ENCODE peak calls at places on chromosomes 16 and 17, in seven cellular contexts. Q is epithelial cell of proximal tubule, D is IMR-90, I is BJ, R is NB4, K is A549, N is lower lobe of right lung. G is an unnamed sample.

GRCh38 chr16:31080035-31080629 is 5.9 kb downstream of the ZNF646 start:
- DNase-seq in D (no peak), I (no peak), N (no peak), Q (no peak), R (no peak), K (no peak), G (no peak)

GRCh38 chr16:11916524-11917285 is 949 bp upstream of the GSPT1 start:
- DNase-seq in D (peak), R (no peak), N (no peak), K (peak), I (no peak), Q (peak), G (peak)

GRCh38 chr17:38703742-38704644 is 1.1 kb upstream of the MLLT6 start:
- DNase-seq in I (no peak), D (no peak), N (peak), R (peak), K (no peak), Q (no peak), G (peak)

GRCh38 chr16:85569615-85570212 is 43.4 kb upstream of the GSE1 start:
- DNase-seq in R (peak), K (no peak), D (peak), Q (no peak), I (no peak), N (peak), G (no peak)

GRCh38 chr17:6567528-6568185 is 11.3 kb upstream of the PITPNM3 start:
- DNase-seq in I (no peak), R (no peak), D (no peak), Q (no peak), K (no peak), N (peak), G (no peak)

GRCh38 chr16:53449816-53450517 is 15.7 kb downstream of the RBL2 start:
- DNase-seq in N (no peak), Q (no peak), I (no peak), D (no peak), K (no peak), R (no peak), G (no peak)

GRCh38 chr16:68446941-68447675 is 1.2 kb downstream of the SMPD3 start:
- DNase-seq in I (no peak), N (no peak), D (no peak), K (no peak), R (no peak), Q (no peak), G (no peak)

GRCh38 chr17:69103557-69104233 is 38.0 kb downstream of the ABCA6 start:
- DNase-seq in D (no peak), R (no peak), Q (no peak), I (no peak), N (no peak), K (no peak), G (no peak)

GRCh38 chr17:61400786-61401279 is 1.2 kb downstream of the TBX2 start:
- DNase-seq in D (no peak), R (no peak), N (no peak), I (no peak), Q (no peak), K (no peak), G (no peak)

DNA sequence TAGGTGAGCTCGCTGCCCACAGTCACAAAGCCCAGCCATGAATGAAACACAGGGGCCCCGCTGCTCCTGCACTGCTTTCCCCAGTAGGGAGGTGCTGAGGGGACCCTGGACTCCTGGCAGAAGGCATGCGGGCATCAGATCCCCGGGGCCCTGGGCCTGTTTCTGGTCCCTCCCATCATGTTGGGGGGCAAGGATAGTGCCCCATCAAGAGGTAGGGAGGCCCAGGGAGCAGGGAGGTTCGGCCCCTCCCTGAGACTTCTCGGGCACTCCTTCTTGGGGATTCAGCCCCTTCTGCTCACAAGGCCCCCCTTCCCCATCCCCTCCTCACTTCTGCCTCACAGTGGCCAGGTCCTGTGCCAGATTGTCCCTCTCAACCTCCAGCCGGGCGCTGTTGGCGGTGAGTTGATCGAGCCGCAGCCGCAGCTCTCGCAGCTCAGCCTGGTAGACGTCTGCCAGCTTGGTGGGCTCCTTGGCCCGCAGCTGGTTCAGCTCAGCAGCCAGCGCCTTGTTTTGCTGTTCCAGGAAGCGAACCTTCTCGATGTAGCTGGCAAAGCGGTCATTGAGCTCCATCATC is 515 bp downstream of the GFAP start:
- DNase-seq in D (no peak), R (no peak), K (no peak), I (no peak), N (peak), Q (no peak), G (no peak)
- TF ChIP-seq CTCF in D (no peak), R (no peak), K (no peak), I (no peak), N (no peak), Q (no peak), G (no peak)

GRCh38 chr17:46193626-46194392 is 580 bp upstream of the KANSL1 start:
- DNase-seq in D (peak), R (peak), Q (no peak), I (peak), N (peak), K (peak), G (peak)
- TF ChIP-seq CTCF in D (no peak), R (no peak), Q (no peak), I (peak), N (no peak), K (peak), G (peak)

DNA sequence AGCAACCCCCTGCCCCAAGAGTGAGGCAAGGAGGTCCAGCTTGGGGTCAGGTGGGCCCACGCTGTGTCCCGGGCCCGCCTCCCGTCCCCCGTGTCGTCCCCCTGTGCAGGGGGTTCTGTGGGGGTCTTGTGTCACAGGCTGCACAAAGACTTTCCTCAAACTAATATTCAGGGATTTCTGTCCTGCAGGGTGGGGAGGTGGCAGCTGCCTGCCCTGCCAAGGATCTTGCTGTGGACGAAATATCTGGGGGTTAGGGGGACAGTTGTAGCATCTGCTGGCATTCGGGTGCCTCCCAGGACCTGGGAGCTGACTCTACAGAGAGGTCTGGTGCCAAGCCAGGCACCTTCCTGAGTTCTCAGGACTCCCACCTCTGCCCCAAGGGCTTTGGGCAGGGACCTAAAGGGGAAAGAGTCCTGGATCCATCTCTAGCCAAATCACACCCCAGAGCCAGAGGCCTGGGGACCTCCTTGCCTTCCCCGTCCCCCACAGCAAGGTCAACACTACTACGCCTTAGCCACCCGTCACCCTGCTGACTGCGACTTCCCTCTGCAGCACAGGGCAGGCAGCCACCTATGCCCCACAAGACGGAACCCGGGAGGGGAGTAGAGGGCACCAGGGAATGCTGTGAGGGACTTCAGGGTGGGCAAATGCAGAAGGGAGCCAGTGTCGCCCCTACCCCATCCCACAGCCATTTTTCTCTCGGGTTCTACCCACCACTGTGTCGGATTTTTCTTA is 59.3 kb downstream of the TMEM132E start:
- DNase-seq in K (no peak), R (no peak), N (peak), Q (no peak), I (no peak), D (no peak), G (no peak)
- TF ChIP-seq CTCF in K (no peak), R (no peak), N (no peak), Q (no peak), I (no peak), D (no peak), G (no peak)

DNA sequence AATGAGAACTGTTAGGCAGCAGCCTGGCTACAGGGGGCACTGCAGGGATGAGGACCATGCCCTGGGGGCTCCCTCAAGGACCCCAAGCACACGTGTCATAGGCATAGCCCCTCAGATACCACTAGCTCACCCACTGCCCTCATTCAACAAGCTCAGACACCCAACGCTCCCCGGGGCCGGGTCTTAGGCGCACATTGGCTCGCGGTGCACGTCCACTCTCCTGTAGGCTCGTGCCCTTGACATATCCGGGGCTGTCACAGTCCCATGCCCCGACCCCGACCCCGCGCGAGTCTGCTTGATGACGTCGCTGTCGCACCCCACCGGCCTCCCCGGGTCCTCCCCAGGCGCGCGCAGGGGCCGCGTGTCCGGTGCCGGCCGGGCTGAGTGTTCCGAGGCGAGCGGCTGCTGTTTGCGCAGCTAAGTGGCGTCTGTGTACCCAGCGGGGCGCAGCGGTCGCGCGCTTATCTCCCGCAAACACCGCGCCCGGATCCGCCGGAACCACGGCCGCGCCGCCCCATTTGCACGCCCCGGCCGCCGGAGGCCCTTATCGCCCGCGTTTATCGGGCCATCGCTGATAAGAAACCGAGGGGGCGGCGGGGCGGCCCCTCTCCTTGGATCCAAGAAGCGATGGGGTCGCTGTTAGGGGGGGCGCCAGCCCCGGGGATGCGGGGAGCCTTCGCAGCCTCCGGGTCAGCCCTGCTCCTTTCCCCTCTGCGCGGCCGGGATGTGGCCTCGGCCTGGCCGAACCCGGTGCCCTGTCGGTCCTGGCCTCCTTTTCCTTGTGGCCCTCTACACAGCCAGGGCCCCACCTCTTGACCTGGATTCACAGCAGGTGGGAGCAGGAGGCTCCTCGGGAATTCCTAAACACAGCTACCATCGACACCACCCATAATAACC is 20.7 kb upstream of the NAGS start:
- DNase-seq in Q (no peak), D (no peak), I (no peak), R (no peak), N (peak), K (peak), G (peak)
- TF ChIP-seq CTCF in Q (peak), D (no peak), I (peak), R (peak), N (peak), K (peak), G (peak)

DNA sequence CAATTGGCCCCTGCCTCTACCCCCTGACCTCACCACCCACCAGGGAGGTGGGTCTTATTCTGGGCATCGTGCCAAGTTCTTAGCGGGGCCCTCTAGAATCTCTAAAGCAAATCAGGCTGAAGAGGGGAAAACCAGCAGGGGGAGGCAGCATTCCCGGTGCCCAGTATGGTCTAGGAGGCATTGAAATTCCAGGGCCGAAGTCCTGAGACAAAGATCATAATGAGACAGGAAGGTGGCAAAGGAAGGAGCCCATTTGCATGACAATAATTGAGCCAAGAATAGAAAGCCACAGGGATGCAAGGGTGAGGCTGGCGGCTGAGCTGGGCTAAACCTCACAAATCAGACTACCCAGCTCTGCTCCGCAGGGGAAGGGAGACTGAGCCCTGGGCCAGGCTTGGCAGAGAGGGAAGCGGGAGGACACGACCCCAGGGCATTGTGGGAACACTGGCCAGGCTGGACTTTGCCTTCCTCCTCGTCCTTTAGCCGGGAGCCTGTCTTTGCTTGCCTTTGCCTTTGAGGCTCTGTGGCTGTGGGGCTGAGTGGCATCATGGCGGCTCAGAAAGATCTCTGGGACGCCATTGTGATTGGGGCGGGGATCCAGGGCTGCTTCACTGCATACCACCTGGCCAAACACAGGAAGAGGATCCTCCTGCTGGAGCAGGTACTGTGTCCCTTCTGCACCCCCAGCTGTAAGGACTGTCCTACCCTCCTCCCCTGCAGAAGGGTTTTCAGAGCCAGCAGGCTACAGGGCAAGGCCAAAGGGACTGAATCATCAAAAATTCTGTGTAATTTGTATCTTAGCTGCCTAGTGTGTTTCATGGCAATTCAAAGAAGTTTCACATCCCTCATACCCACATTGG is at the start of gene PIPOX:
- DNase-seq in I (no peak), N (peak), Q (no peak), D (peak), K (peak), R (peak), G (peak)
- TF ChIP-seq CTCF in I (peak), N (no peak), Q (peak), D (no peak), K (no peak), R (no peak), G (no peak)

GRCh38 chr16:23182675-23183485 is at the start of gene SCNN1G:
- DNase-seq in K (no peak), D (no peak), Q (no peak), R (peak), I (no peak), N (peak), G (peak)
- TF ChIP-seq CTCF in K (peak), D (no peak), Q (no peak), R (no peak), I (no peak), N (peak), G (no peak)

DNA sequence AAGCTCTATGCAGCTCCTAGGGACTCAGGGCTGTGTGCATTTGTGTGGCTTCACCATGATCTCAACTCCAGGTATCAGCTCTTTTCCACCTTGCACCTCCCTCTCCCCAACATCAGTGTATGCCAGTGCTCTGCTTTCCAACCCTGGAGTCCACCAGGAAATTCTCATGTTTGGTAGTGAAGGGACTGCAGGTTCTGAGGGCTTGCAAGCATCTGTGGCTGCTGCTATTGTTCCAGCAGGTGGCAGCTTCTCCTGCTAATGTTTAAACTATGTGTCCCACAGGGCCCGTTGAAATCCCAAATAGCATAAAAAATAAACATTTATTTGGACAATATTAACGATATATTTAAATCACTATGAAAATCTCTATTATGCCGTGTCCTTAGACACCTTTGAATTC is 82.0 kb downstream of the RGS9 start:
- DNase-seq in D (no peak), I (no peak), N (no peak), Q (no peak), K (peak), R (peak), G (no peak)
- TF ChIP-seq CTCF in D (no peak), I (peak), N (no peak), Q (peak), K (peak), R (peak), G (no peak)